ENCODE peak calls at places on chromosomes 13 and 19, in four cellular contexts. One of them, this sample, is unnamed.

GRCh38 chr13:37769078-37769477 is 100.5 kb downstream of the TRPC4 start:
- DNase-seq in lower lobe of right lung: no peak
- DNase-seq in transverse colon: no peak
- DNase-seq in heart left ventricle: no peak
- DNase-seq in this sample: no peak

GRCh38 chr19:13892885-13893284 is 13.0 kb downstream of the BRME1 start:
- DNase-seq in lower lobe of right lung: no peak
- DNase-seq in transverse colon: no peak
- DNase-seq in heart left ventricle: no peak
- DNase-seq in this sample: no peak

GRCh38 chr19:12767150-12767549 is 8.2 kb downstream of the HOOK2 start:
- DNase-seq in lower lobe of right lung: no peak
- DNase-seq in transverse colon: no peak
- DNase-seq in heart left ventricle: no peak
- DNase-seq in this sample: no peak

GRCh38 chr13:106507560-106508274 is 27.7 kb downstream of the EFNB2 start:
- DNase-seq in lower lobe of right lung: no peak
- DNase-seq in transverse colon: no peak
- DNase-seq in heart left ventricle: no peak
- DNase-seq in this sample: no peak

GRCh38 chr19:41753936-41754529 is 1.3 kb upstream of the CEACAM6 start:
- DNase-seq in lower lobe of right lung: peak; percentile 57
- DNase-seq in transverse colon: peak; percentile 77
- DNase-seq in heart left ventricle: no peak
- DNase-seq in this sample: no peak

GRCh38 chr13:113053801-113054604 is 51.6 kb upstream of the F7 start:
- DNase-seq in lower lobe of right lung: peak; percentile 28
- DNase-seq in transverse colon: no peak
- DNase-seq in heart left ventricle: no peak
- DNase-seq in this sample: no peak

GRCh38 chr13:80742027-80742426 is 401.1 kb upstream of the SPRY2 start:
- DNase-seq in lower lobe of right lung: no peak
- DNase-seq in transverse colon: no peak
- DNase-seq in heart left ventricle: no peak
- DNase-seq in this sample: no peak

GRCh38 chr13:33176526-33176925 is 109.0 kb downstream of the STARD13 start:
- DNase-seq in lower lobe of right lung: no peak
- DNase-seq in transverse colon: no peak
- DNase-seq in heart left ventricle: no peak
- DNase-seq in this sample: no peak

GRCh38 chr13:30892966-30893365 is 13.1 kb upstream of the MEDAG start:
- DNase-seq in lower lobe of right lung: no peak
- DNase-seq in transverse colon: no peak
- DNase-seq in heart left ventricle: peak; percentile 60
- DNase-seq in this sample: no peak

GRCh38 chr13:89057274-89057673 is 1386.1 kb downstream of the SLITRK5 start:
- DNase-seq in lower lobe of right lung: no peak
- DNase-seq in transverse colon: no peak
- DNase-seq in heart left ventricle: no peak
- DNase-seq in this sample: no peak

GRCh38 chr19:6772028-6772865 is at the start of gene VAV1:
- DNase-seq in lower lobe of right lung: peak; percentile 85
- DNase-seq in transverse colon: peak; percentile 84
- DNase-seq in heart left ventricle: peak; percentile 55
- DNase-seq in this sample: no peak

GRCh38 chr19:56125806-56126590 is 4.9 kb upstream of the ZNF787 start:
- DNase-seq in lower lobe of right lung: no peak
- DNase-seq in transverse colon: peak; percentile 56
- DNase-seq in heart left ventricle: no peak
- DNase-seq in this sample: no peak

GRCh38 chr13:30049692-30050091 is 199.3 kb upstream of the UBL3 start:
- DNase-seq in lower lobe of right lung: no peak
- DNase-seq in transverse colon: no peak
- DNase-seq in heart left ventricle: peak; percentile 42
- DNase-seq in this sample: no peak

GRCh38 chr19:2479556-2480194 is 3.7 kb downstream of the GADD45B start:
- DNase-seq in lower lobe of right lung: peak; percentile 51
- DNase-seq in transverse colon: no peak
- DNase-seq in heart left ventricle: no peak
- DNase-seq in this sample: no peak

GRCh38 chr13:50198508-50198907 is 183.3 kb downstream of the KCNRG start:
- DNase-seq in lower lobe of right lung: no peak
- DNase-seq in transverse colon: no peak
- DNase-seq in heart left ventricle: no peak
- DNase-seq in this sample: no peak

GRCh38 chr19:47095707-47096704 is 17.6 kb downstream of the ZC3H4 start:
- DNase-seq in lower lobe of right lung: peak; percentile 92
- DNase-seq in transverse colon: peak; percentile 96
- DNase-seq in heart left ventricle: peak; percentile 89
- DNase-seq in this sample: no peak

GRCh38 chr19:19866599-19867248 is 1.0 kb downstream of the ZNF253 start:
- DNase-seq in lower lobe of right lung: no peak
- DNase-seq in transverse colon: peak; percentile 19
- DNase-seq in heart left ventricle: no peak
- DNase-seq in this sample: no peak

GRCh38 chr19:29672933-29673336 is 7.7 kb downstream of the PLEKHF1 start:
- DNase-seq in lower lobe of right lung: no peak
- DNase-seq in transverse colon: peak; percentile 63
- DNase-seq in heart left ventricle: no peak
- DNase-seq in this sample: no peak

GRCh38 chr19:55179570-55180484 is at the start of gene SYT5:
- DNase-seq in lower lobe of right lung: no peak
- DNase-seq in transverse colon: peak; percentile 46
- DNase-seq in heart left ventricle: no peak
- DNase-seq in this sample: no peak

GRCh38 chr13:95106562-95106961 is 194.7 kb downstream of the ABCC4 start:
- DNase-seq in lower lobe of right lung: no peak
- DNase-seq in transverse colon: no peak
- DNase-seq in heart left ventricle: no peak
- DNase-seq in this sample: no peak

GRCh38 chr19:38360839-38361631 is 13.3 kb upstream of the PSMD8 start:
- DNase-seq in lower lobe of right lung: no peak
- DNase-seq in transverse colon: no peak
- DNase-seq in heart left ventricle: no peak
- DNase-seq in this sample: no peak

GRCh38 chr13:35784286-35784951 is 307.9 kb upstream of the MAB21L1 start:
- DNase-seq in lower lobe of right lung: no peak
- DNase-seq in transverse colon: no peak
- DNase-seq in heart left ventricle: no peak
- DNase-seq in this sample: no peak

GRCh38 chr13:79709526-79709925 is 228.6 kb downstream of the NDFIP2 start:
- DNase-seq in lower lobe of right lung: no peak
- DNase-seq in transverse colon: no peak
- DNase-seq in heart left ventricle: no peak
- DNase-seq in this sample: no peak

GRCh38 chr19:40513741-40514315 is 47.0 kb downstream of the SPTBN4 start:
- DNase-seq in lower lobe of right lung: no peak
- DNase-seq in transverse colon: no peak
- DNase-seq in heart left ventricle: no peak
- DNase-seq in this sample: no peak

GRCh38 chr19:5244351-5244750 is 96.3 kb downstream of the PTPRS start:
- DNase-seq in lower lobe of right lung: no peak
- DNase-seq in transverse colon: no peak
- DNase-seq in heart left ventricle: no peak
- DNase-seq in this sample: no peak

GRCh38 chr19:5926641-5927438 is 12.8 kb downstream of the CAPS start:
- DNase-seq in lower lobe of right lung: no peak
- DNase-seq in transverse colon: peak; percentile 33
- DNase-seq in heart left ventricle: peak; percentile 67
- DNase-seq in this sample: no peak

GRCh38 chr13:108278466-108278865 is 8.9 kb downstream of the TNFSF13B start:
- DNase-seq in lower lobe of right lung: no peak
- DNase-seq in transverse colon: no peak
- DNase-seq in heart left ventricle: no peak
- DNase-seq in this sample: no peak

GRCh38 chr13:66397133-66397532 is 833.0 kb downstream of the PCDH9 start:
- DNase-seq in lower lobe of right lung: no peak
- DNase-seq in transverse colon: no peak
- DNase-seq in heart left ventricle: no peak
- DNase-seq in this sample: no peak

GRCh38 chr19:5990289-5990797 is 12.4 kb upstream of the RANBP3 start:
- DNase-seq in lower lobe of right lung: no peak
- DNase-seq in transverse colon: no peak
- DNase-seq in heart left ventricle: no peak
- DNase-seq in this sample: no peak

GRCh38 chr19:46147791-46148288 is at the start of gene IGFL2:
- DNase-seq in lower lobe of right lung: no peak
- DNase-seq in transverse colon: no peak
- DNase-seq in heart left ventricle: no peak
- DNase-seq in this sample: no peak

GRCh38 chr19:7427944-7428343 is 60.9 kb downstream of the PEX11G start:
- DNase-seq in lower lobe of right lung: no peak
- DNase-seq in transverse colon: no peak
- DNase-seq in heart left ventricle: no peak
- DNase-seq in this sample: no peak

GRCh38 chr13:41054919-41055619 is 6.2 kb upstream of the WBP4 start:
- DNase-seq in lower lobe of right lung: no peak
- DNase-seq in transverse colon: no peak
- DNase-seq in heart left ventricle: no peak
- DNase-seq in this sample: no peak
- TF ChIP-seq CTCF in lower lobe of right lung: peak; percentile 14
- TF ChIP-seq CTCF in transverse colon: no peak
- TF ChIP-seq CTCF in heart left ventricle: peak; percentile 25
- TF ChIP-seq CTCF in this sample: peak; percentile 17

GRCh38 chr19:49019242-49019932 is 2.5 kb upstream of the LHB start:
- DNase-seq in lower lobe of right lung: peak; percentile 92
- DNase-seq in transverse colon: peak; percentile 84
- DNase-seq in heart left ventricle: peak; percentile 62
- DNase-seq in this sample: no peak
- TF ChIP-seq CTCF in lower lobe of right lung: no peak
- TF ChIP-seq CTCF in transverse colon: peak; percentile 12
- TF ChIP-seq CTCF in heart left ventricle: peak; percentile 12
- TF ChIP-seq CTCF in this sample: peak; percentile 10

GRCh38 chr19:11018179-11018578 is 57.3 kb downstream of the SMARCA4 start:
- DNase-seq in lower lobe of right lung: no peak
- DNase-seq in transverse colon: peak; percentile 67
- DNase-seq in heart left ventricle: no peak
- DNase-seq in this sample: no peak
- TF ChIP-seq CTCF in lower lobe of right lung: no peak
- TF ChIP-seq CTCF in transverse colon: no peak
- TF ChIP-seq CTCF in heart left ventricle: no peak
- TF ChIP-seq CTCF in this sample: no peak

DNA sequence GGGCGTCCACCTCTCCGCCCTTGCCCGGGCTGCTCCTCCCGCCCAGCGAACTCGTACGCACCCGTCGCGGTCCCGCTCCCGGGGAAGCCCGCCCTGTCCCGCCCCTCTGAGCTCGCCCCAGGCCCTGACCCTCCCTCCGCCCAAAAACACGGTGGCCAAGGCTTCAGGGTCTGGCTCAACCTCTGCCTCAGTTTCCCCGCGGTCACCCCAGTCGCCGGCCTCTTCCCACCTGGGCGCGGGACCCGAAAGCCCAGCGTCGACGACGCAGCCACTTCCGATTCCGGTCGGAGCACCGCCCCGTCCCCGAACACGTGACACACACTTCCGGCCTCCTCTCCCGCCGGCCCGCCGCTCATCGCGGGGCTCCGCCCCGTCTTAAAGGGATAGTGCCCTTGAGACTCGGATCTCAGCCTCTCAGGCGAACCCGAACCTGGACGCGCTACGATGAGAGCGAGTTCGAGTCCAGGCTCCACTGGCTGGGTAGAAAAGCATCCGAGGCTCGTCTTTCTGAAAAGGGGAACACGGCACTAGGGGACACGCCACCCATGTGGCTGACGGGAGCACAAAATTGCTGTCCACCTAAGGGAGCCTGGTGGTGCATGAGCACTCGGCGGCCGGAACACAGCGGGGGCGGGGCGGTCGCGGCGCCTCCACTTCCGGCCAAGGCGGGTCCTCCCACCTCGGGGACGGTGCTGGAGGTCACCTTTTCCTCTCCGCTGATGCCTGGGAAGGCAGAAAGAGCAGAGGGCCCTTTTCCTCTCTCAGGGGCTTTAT is at the start of gene C19orf25:
- DNase-seq in lower lobe of right lung: peak; percentile 97
- DNase-seq in transverse colon: peak; percentile 97
- DNase-seq in heart left ventricle: peak; percentile 96
- DNase-seq in this sample: peak; percentile 97
- TF ChIP-seq CTCF in lower lobe of right lung: no peak
- TF ChIP-seq CTCF in transverse colon: peak; percentile 9
- TF ChIP-seq CTCF in heart left ventricle: no peak
- TF ChIP-seq CTCF in this sample: no peak

GRCh38 chr13:43087960-43088580 is 64.7 kb downstream of the DNAJC15 start:
- DNase-seq in lower lobe of right lung: no peak
- DNase-seq in transverse colon: no peak
- DNase-seq in heart left ventricle: no peak
- DNase-seq in this sample: no peak

GRCh38 chr13:43089912-43090498 is 66.6 kb downstream of the DNAJC15 start:
- DNase-seq in lower lobe of right lung: no peak
- DNase-seq in transverse colon: no peak
- DNase-seq in heart left ventricle: no peak
- DNase-seq in this sample: no peak

GRCh38 chr13:43080199-43080598 is 56.8 kb downstream of the DNAJC15 start:
- DNase-seq in lower lobe of right lung: no peak
- DNase-seq in transverse colon: no peak
- DNase-seq in heart left ventricle: no peak
- DNase-seq in this sample: no peak

GRCh38 chr13:43083750-43084149 is 60.4 kb downstream of the DNAJC15 start:
- DNase-seq in lower lobe of right lung: no peak
- DNase-seq in transverse colon: no peak
- DNase-seq in heart left ventricle: no peak
- DNase-seq in this sample: no peak

GRCh38 chr13:43085545-43085944 is 62.2 kb downstream of the DNAJC15 start:
- DNase-seq in lower lobe of right lung: no peak
- DNase-seq in transverse colon: no peak
- DNase-seq in heart left ventricle: no peak
- DNase-seq in this sample: no peak
- TF ChIP-seq CTCF in lower lobe of right lung: peak; percentile 64
- TF ChIP-seq CTCF in transverse colon: peak; percentile 67
- TF ChIP-seq CTCF in heart left ventricle: peak; percentile 69
- TF ChIP-seq CTCF in this sample: peak; percentile 70

GRCh38 chr19:58009301-58009665 is 6.7 kb upstream of the ZNF606 start:
- DNase-seq in lower lobe of right lung: no peak
- DNase-seq in transverse colon: no peak
- DNase-seq in heart left ventricle: no peak
- DNase-seq in this sample: no peak

GRCh38 chr19:58003153-58003828 is 671 bp upstream of the ZNF606 start:
- DNase-seq in lower lobe of right lung: no peak
- DNase-seq in transverse colon: no peak
- DNase-seq in heart left ventricle: no peak
- DNase-seq in this sample: no peak

GRCh38 chr19:58010507-58010906 is 7.9 kb upstream of the ZNF606 start:
- DNase-seq in lower lobe of right lung: no peak
- DNase-seq in transverse colon: no peak
- DNase-seq in heart left ventricle: no peak
- DNase-seq in this sample: no peak

GRCh38 chr19:58009666-58010301 is 7.2 kb upstream of the ZNF606 start:
- DNase-seq in lower lobe of right lung: peak; percentile 66
- DNase-seq in transverse colon: peak; percentile 84
- DNase-seq in heart left ventricle: peak; percentile 89
- DNase-seq in this sample: no peak

DNA sequence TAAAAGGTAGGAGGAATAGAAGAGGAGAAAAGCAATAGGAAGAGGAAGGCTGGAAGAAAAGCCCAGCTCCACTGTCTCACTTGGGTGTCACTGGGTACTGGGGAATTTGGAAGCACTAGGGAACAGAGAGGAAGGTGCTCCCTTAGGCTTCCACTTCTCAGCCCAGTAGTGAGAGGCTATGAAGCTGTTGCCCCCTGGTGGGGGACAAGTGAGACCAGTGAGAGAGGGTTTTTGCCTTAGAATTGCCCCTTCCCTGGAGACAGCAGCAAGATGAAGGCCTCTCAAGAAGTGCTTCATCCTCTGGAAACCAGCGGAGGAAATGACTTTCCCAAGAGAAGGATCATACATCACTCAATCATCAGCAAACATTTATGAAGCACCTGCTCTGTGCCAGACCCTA is 4.7 kb upstream of the ZNF606 start:
- DNase-seq in lower lobe of right lung: no peak
- DNase-seq in transverse colon: no peak
- DNase-seq in heart left ventricle: no peak
- DNase-seq in this sample: no peak
- TF ChIP-seq CTCF in lower lobe of right lung: no peak
- TF ChIP-seq CTCF in transverse colon: no peak
- TF ChIP-seq CTCF in heart left ventricle: no peak
- TF ChIP-seq CTCF in this sample: no peak

This sample was measured in osteocyte.